ENCODE peak calls at places on chromosomes 12 and 14, in eight cellular contexts. X, S, H, R, D, G, E and A are unnamed samples.

GRCh38 chr12:119245904-119246494 is 67.3 kb downstream of the HSPB8 start:
- DNase-seq in X (no peak), S (no peak), H (no peak), R (no peak), D (peak), G (no peak), E (no peak), A (no peak)

GRCh38 chr14:57168138-57168695 is 100.5 kb downstream of the EXOC5 start:
- DNase-seq in X (no peak), S (no peak), H (no peak), R (no peak), D (no peak), G (peak), E (no peak), A (no peak)

GRCh38 chr14:104139460-104140212 is 1.2 kb downstream of the KIF26A start:
- DNase-seq in X (no peak), S (no peak), H (no peak), R (no peak), D (no peak), G (no peak), E (no peak), A (no peak)

GRCh38 chr12:92208613-92209121 is 63.0 kb upstream of the BTG1 start:
- DNase-seq in X (peak), S (peak), H (peak), R (peak), D (peak), G (peak), E (peak), A (no peak)

GRCh38 chr14:24734917-24735500 is 101.0 kb upstream of the GZMB start:
- DNase-seq in X (peak), S (peak), H (peak), R (peak), D (peak), G (peak), E (peak), A (peak)

GRCh38 chr12:131989021-131989420 is 39.3 kb downstream of the EP400 start:
- DNase-seq in X (no peak), S (no peak), H (no peak), R (no peak), D (no peak), G (no peak), E (no peak), A (no peak)

GRCh38 chr14:37599527-37600368 is 4.3 kb downstream of the TTC6 start:
- DNase-seq in X (no peak), S (peak), H (no peak), R (no peak), D (no peak), G (no peak), E (no peak), A (peak)

GRCh38 chr14:98612434-98613200 is 659.4 kb downstream of the BCL11B start:
- DNase-seq in X (no peak), S (no peak), H (no peak), R (no peak), D (no peak), G (no peak), E (no peak), A (no peak)

GRCh38 chr12:3680919-3681594 is 71.9 kb downstream of the CRACR2A start:
- DNase-seq in X (peak), S (no peak), H (no peak), R (peak), D (peak), G (no peak), E (peak), A (no peak)

GRCh38 chr14:59086241-59086899 is 102.1 kb upstream of the DAAM1 start:
- DNase-seq in X (peak), S (no peak), H (no peak), R (peak), D (peak), G (no peak), E (peak), A (no peak)

GRCh38 chr12:21987786-21988185 is 46.6 kb upstream of the ABCC9 start:
- DNase-seq in X (peak), S (no peak), H (no peak), R (no peak), D (no peak), G (no peak), E (no peak), A (no peak)

GRCh38 chr12:132766380-132767085 is 4.9 kb upstream of the ANKLE2 start:
- DNase-seq in X (no peak), S (peak), H (no peak), R (peak), D (peak), G (peak), E (peak), A (no peak)

GRCh38 chr12:15859136-15859535 is 23.1 kb upstream of the STRAP start:
- DNase-seq in X (no peak), S (no peak), H (no peak), R (peak), D (no peak), G (no peak), E (no peak), A (no peak)

GRCh38 chr12:26172478-26172877 is 22.9 kb upstream of the SSPN start:
- DNase-seq in X (no peak), S (no peak), H (no peak), R (no peak), D (no peak), G (no peak), E (no peak), A (no peak)

GRCh38 chr12:65739606-65740005 is 84.7 kb upstream of the HMGA2 start:
- DNase-seq in X (no peak), S (no peak), H (no peak), R (no peak), D (no peak), G (no peak), E (no peak), A (no peak)

GRCh38 chr12:65740506-65740872 is 83.8 kb upstream of the HMGA2 start:
- DNase-seq in X (no peak), S (peak), H (no peak), R (no peak), D (no peak), G (no peak), E (no peak), A (no peak)

GRCh38 chr12:65741662-65742480 is 82.4 kb upstream of the HMGA2 start:
- DNase-seq in X (peak), S (peak), H (no peak), R (peak), D (peak), G (peak), E (peak), A (peak)

GRCh38 chr12:65740873-65741600 is 83.2 kb upstream of the HMGA2 start:
- DNase-seq in X (peak), S (peak), H (no peak), R (peak), D (peak), G (peak), E (peak), A (peak)

DNA sequence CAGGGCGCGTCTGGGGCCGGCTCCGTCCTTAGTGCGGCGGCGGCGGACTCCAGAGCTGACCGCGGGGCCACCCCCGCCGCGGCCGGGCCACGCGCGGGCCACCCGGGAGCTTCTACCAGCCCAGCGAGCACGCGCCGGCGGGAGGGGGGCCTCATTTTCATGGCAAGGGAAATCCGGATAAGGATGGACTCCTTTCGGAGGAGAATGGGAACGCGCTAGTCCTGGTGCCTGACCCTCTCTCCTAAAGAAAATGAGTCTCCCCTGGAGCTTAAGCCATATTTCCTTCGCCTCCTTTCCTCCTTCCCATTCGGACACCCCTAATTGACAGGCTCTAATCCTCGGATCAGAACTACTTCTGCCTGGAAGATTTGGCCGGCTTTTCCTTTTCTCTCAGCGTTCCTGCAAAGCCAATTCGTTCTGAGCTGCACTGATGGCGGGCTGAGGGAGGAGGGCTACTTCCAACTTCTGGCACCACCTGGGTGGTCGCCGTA is 81.8 kb upstream of the HMGA2 start:
- DNase-seq in X (peak), S (peak), H (no peak), R (peak), D (peak), G (peak), E (peak), A (peak)
- H3K4me3 ChIP-seq in X (peak), S (peak), H (peak), R (peak), D (peak), G (peak), E (peak), A (peak)

DNA sequence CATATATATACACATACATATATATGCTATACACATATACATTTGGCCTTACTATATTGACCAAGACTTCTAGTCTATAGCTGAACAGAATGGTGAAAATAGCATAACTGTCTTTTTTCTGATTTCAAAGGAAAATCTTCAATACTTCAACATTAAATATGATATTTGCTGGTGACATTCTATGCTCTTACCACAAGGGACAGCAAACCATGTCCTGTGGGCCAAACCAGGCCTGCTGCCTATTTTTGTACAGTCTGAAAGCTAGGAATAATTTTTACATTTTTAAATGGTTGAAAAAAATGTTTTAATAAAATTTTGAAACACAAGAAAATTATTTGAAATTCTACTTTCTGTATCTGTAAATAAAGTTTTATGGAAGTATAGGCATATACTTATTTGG is 63.6 kb downstream of the EML5 start:
- DNase-seq in X (no peak), S (peak), H (no peak), R (peak), D (no peak), G (no peak), E (no peak), A (no peak)
- H3K4me3 ChIP-seq in X (no peak), S (no peak), H (no peak), R (no peak), D (no peak), G (no peak), E (no peak), A (no peak)

DNA sequence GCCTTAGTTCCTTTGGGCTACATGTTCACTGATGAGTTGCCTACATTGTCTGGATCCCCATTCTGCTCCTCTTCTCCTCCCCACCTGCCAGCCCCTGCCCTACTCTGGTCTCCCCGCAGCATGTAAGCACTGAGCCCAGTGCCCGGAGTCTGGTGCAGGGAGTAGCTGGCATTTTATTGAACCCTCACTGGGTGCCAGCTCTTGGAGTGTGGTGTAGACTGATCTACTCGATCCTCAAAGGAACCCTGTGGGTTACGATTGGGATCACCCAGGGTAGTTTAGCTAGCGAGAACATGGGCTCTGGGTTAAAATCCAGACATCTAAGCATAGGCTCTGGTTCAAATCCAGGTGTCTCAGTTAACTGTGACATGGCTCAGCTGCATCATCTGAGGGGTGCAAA is 8.3 kb upstream of the SERPINA6 start:
- DNase-seq in X (no peak), S (no peak), H (no peak), R (no peak), D (no peak), G (no peak), E (no peak), A (no peak)
- H3K4me3 ChIP-seq in X (no peak), S (no peak), H (no peak), R (no peak), D (no peak), G (no peak), E (no peak), A (no peak)

DNA sequence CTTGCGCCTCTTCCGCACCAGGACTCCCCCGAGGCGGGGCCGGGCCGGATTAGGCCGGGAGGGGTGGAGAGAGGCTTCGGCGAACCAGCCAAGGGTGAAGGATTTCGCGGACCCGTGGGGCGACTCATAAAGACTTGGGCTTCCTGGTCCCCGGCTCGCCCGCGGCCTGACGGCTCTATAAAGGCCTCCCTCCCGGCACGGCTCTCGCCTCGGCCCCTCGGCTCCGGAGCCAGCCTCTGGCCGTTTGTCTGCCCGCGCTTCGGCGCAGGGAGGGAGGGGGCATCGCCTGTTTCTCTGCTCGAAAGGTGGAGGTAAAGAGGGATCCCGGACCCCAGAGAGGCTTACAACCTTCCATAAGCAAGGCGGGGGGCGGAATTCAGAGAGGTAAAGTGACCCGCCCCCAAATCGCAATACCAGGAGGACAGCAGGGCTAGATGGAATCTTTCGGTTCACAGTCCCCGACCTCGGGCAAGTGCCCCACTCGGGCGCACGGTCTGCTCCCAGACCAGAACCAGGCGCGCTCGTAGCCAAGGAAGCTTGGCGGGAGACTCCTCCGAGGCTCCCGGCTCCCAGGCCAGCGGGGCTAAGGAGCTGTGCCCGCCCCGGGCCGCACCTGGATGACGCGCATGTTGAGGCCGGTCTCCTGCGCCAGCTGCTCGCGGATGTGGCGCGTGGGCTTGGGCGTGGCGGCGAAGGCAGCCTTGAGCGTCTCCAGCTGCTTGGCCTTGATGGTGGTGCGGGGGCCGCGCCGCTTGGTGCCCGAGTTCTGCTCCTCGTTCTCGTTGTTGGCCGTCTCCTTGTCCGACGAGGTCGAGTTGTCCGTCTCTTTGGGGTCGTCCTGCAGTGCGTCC is 3.9 kb downstream of the LHX5 start:
- DNase-seq in X (no peak), S (peak), H (no peak), R (no peak), D (no peak), G (no peak), E (no peak), A (peak)
- H3K4me3 ChIP-seq in X (peak), S (no peak), H (peak), R (no peak), D (peak), G (peak), E (peak), A (peak)

DNA sequence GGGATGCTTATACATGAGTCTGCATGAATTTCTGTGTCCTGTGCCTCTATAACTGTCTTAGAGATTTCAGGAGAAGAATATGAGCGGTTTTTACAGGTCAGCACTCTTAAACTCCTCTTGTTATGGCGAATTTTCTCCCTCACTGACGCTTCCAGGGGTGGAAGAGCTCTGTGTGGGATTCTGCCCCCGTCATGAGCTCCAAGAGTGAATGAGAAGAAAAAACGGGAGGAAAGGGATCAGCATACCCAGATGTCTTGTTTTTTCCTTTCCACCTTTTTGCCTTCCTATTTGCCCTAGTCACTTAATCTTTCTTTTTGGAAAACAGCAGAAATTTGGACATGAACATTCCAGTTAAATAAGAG is 651 bp downstream of the PFKM start:
- DNase-seq in X (no peak), S (peak), H (no peak), R (no peak), D (no peak), G (no peak), E (no peak), A (peak)
- H3K4me3 ChIP-seq in X (peak), S (peak), H (peak), R (peak), D (peak), G (peak), E (peak), A (peak)

GRCh38 chr12:109736552-109737108 is 23.0 kb downstream of the FAM222A start:
- DNase-seq in X (peak), S (peak), H (peak), R (peak), D (peak), G (peak), E (peak), A (peak)

GRCh38 chr12:109738878-109739665 is 25.4 kb downstream of the FAM222A start:
- DNase-seq in X (no peak), S (peak), H (no peak), R (no peak), D (peak), G (no peak), E (no peak), A (no peak)

GRCh38 chr12:109737111-109737510 is 23.5 kb downstream of the FAM222A start:
- DNase-seq in X (no peak), S (peak), H (no peak), R (no peak), D (no peak), G (no peak), E (no peak), A (no peak)

GRCh38 chr12:109738209-109738608 is 24.6 kb downstream of the FAM222A start:
- DNase-seq in X (no peak), S (peak), H (no peak), R (no peak), D (no peak), G (no peak), E (no peak), A (no peak)

DNA sequence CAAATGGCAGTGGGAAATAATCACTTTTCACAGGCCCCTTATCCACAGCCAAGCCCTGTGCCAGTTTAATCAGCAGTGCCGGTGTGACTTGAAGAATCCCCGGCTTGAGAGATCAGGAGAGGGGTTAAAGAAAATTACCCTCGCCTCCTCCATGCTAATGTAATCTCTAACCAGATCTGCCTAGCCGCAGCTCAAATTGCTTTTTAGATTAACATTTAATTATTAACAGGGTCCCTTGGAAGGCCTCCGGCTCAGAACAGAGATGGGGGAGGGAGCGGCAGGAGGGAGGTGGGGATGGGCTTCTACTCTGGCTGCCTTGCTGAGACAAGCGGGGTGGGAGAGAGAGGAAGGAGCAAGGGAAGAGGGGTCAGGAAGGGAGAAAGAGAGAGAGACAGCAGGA is 24.0 kb downstream of the FAM222A start:
- DNase-seq in X (no peak), S (peak), H (peak), R (no peak), D (no peak), G (no peak), E (no peak), A (no peak)
- H3K4me3 ChIP-seq in X (no peak), S (no peak), H (no peak), R (no peak), D (no peak), G (no peak), E (no peak), A (no peak)

DNA sequence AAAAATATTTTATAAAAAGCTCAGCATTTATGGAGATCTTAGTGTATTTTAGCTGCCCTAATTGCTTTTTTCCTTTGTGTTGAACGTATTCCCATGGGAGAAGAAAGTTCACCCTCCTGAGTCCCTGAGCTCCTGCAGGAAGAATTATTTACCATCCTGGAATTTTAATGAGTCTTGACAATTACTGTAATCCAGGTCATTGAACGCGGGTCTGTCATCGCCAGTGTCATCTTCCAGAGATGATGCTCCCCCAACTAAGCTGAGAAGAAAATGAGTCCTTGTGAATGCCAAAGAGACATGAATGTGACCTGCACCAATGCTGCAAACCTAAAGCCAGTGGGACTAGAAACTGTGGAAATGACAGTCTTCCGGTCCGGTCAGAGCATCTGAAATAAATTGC is 129.5 kb downstream of the FBXL14 start:
- DNase-seq in X (no peak), S (no peak), H (no peak), R (no peak), D (no peak), G (no peak), E (no peak), A (no peak)
- H3K4me3 ChIP-seq in X (no peak), S (no peak), H (no peak), R (no peak), D (no peak), G (no peak), E (no peak), A (no peak)

DNA sequence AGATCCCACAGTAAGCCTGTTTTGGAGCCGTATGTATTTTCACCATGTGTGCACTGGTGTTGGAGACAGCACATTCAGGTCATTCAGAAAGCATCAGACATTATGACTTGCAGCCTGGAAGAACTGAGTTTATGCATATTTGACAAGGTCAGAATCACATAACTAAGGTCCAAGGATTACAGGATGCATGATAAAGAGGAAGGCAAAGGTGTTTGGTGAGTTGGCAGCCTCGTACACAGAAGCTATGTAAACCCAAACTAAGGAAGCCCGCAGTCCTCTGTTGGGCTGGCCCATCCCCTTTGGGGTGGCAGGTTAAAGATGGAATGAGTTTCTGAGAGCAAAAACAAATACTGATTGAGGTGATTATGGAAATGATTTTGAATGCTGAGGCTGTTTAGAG is 218.4 kb downstream of the KTN1 start:
- DNase-seq in X (no peak), S (no peak), H (no peak), R (no peak), D (no peak), G (no peak), E (no peak), A (no peak)
- H3K4me3 ChIP-seq in X (no peak), S (no peak), H (no peak), R (no peak), D (no peak), G (no peak), E (no peak), A (no peak)